ENCODE peak calls at places on chromosomes 2 and 18, in ten cellular contexts. Z is PC-3, A is colonic mucosa, T is astrocyte, P is astrocyte of the spinal cord, M is A549, O is lower lobe of right lung, Q is foreskin fibroblast, K is kidney epithelial cell, H is uterus. L is an unnamed sample.

GRCh38 chr2:189015378-189015777 is 41.2 kb downstream of the COL3A1 start:
- DNase-seq in Z (no peak), A (no peak), T (no peak), P (no peak), M (no peak), O (no peak), Q (no peak), K (no peak), H (no peak), L (no peak)

GRCh38 chr2:152042636-152043615 is 55.9 kb downstream of the CACNB4 start:
- DNase-seq in Z (no peak), A (no peak), T (no peak), P (no peak), M (no peak), O (no peak), Q (no peak), K (no peak), H (no peak), L (peak; percentile 52)

GRCh38 chr2:207403950-207404349 is 125.8 kb upstream of the CREB1 start:
- DNase-seq in Z (no peak), A (no peak), T (peak; percentile 74), P (no peak), M (no peak), O (no peak), Q (no peak), K (no peak), H (no peak), L (no peak)

GRCh38 chr2:164967781-164968228 is 12.5 kb upstream of the SLC38A11 start:
- DNase-seq in Z (peak; percentile 96), A (no peak), T (peak; percentile 100), P (peak; percentile 97), M (no peak), O (no peak), Q (peak; percentile 63), K (peak; percentile 100), H (no peak), L (no peak)

GRCh38 chr2:26675651-26676255 is 16.8 kb upstream of the KCNK3 start:
- DNase-seq in Z (no peak), A (no peak), T (no peak), P (no peak), M (no peak), O (no peak), Q (no peak), K (no peak), H (no peak), L (no peak)

GRCh38 chr2:28084564-28084963 is 194.0 kb downstream of the BABAM2 start:
- DNase-seq in Z (peak; percentile 53), A (no peak), T (peak; percentile 65), P (peak; percentile 54), M (no peak), O (no peak), Q (no peak), K (no peak), H (peak; percentile 59), L (no peak)

GRCh38 chr2:60551241-60552095 is 2.0 kb downstream of the BCL11A start:
- DNase-seq in Z (peak; percentile 67), A (peak; percentile 64), T (peak; percentile 35), P (peak; percentile 45), M (no peak), O (no peak), Q (no peak), K (no peak), H (no peak), L (peak; percentile 33)

GRCh38 chr2:673615-674318 is 3.4 kb downstream of the TMEM18 start:
- DNase-seq in Z (peak; percentile 76), A (no peak), T (peak; percentile 39), P (peak; percentile 52), M (no peak), O (no peak), Q (peak; percentile 59), K (no peak), H (no peak), L (no peak)

GRCh38 chr2:112644155-112644932 is 1.4 kb upstream of the SLC20A1 start:
- DNase-seq in Z (peak; percentile 92), A (peak; percentile 73), T (peak; percentile 40), P (no peak), M (no peak), O (no peak), Q (no peak), K (no peak), H (no peak), L (no peak)

GRCh38 chr2:9809448-9810088 is 33.7 kb upstream of the TAF1B start:
- DNase-seq in Z (no peak), A (peak; percentile 59), T (no peak), P (no peak), M (no peak), O (no peak), Q (no peak), K (no peak), H (no peak), L (no peak)

GRCh38 chr2:12923907-12924610 is 207.3 kb downstream of the TRIB2 start:
- DNase-seq in Z (peak; percentile 70), A (no peak), T (peak; percentile 94), P (peak; percentile 74), M (no peak), O (no peak), Q (peak; percentile 47), K (no peak), H (no peak), L (no peak)

GRCh38 chr2:158202151-158202778 is 100.6 kb downstream of the UPP2 start:
- DNase-seq in Z (peak; percentile 47), A (no peak), T (peak; percentile 32), P (peak; percentile 54), M (no peak), O (no peak), Q (no peak), K (no peak), H (no peak), L (no peak)

GRCh38 chr2:60926751-60927568 is 45.6 kb downstream of the REL start:
- DNase-seq in Z (no peak), A (no peak), T (peak; percentile 25), P (no peak), M (no peak), O (no peak), Q (peak; percentile 43), K (no peak), H (no peak), L (no peak)

GRCh38 chr18:35515460-35516130 is 17.8 kb upstream of the INO80C start:
- DNase-seq in Z (no peak), A (no peak), T (no peak), P (no peak), M (no peak), O (no peak), Q (no peak), K (no peak), H (no peak), L (no peak)

GRCh38 chr2:232493701-232494426 is 6.2 kb upstream of the ECEL1 start:
- DNase-seq in Z (no peak), A (no peak), T (no peak), P (no peak), M (no peak), O (peak; percentile 33), Q (no peak), K (no peak), H (no peak), L (no peak)

GRCh38 chr2:211867845-211868361 is 670.7 kb downstream of the ERBB4 start:
- DNase-seq in Z (peak; percentile 54), A (no peak), T (peak; percentile 43), P (peak; percentile 54), M (no peak), O (no peak), Q (peak; percentile 15), K (no peak), H (no peak), L (peak; percentile 32)

GRCh38 chr2:240367721-240368120 is 67.7 kb upstream of the GPC1 start:
- DNase-seq in Z (no peak), A (no peak), T (no peak), P (no peak), M (no peak), O (peak; percentile 34), Q (no peak), K (no peak), H (no peak), L (no peak)

GRCh38 chr2:238573916-238574315 is 147.2 kb downstream of the ASB1 start:
- DNase-seq in Z (no peak), A (no peak), T (no peak), P (no peak), M (no peak), O (peak; percentile 72), Q (no peak), K (no peak), H (no peak), L (no peak)

GRCh38 chr18:74797577-74798151 is 200.0 kb downstream of the ZNF407 start:
- DNase-seq in Z (no peak), A (no peak), T (no peak), P (no peak), M (no peak), O (no peak), Q (no peak), K (no peak), H (no peak), L (no peak)
- H3K4me3 ChIP-seq in Z (no peak overlapping the region), A (no peak overlapping the region), T (no peak overlapping the region), P (no peak overlapping the region), M (no peak overlapping the region), O (no peak overlapping the region), Q (peak overlapping the region; percentile 13), K (no peak overlapping the region), H (no peak overlapping the region), L (no peak overlapping the region)

GRCh38 chr2:176115883-176116813 is at the start of gene HOXD10:
- DNase-seq in Z (no peak), A (peak; percentile 48), T (no peak), P (no peak), M (peak; percentile 37), O (no peak), Q (no peak), K (peak; percentile 82), H (peak; percentile 96), L (no peak)
- TF ChIP-seq CTCF in Z (no peak), A (no peak), T (no peak), P (peak; percentile 29), M (no peak), O (no peak), Q (peak; percentile 13), K (peak; percentile 57), H (peak; percentile 69), L (no peak)

GRCh38 chr2:30445266-30445821 is 1.7 kb upstream of the LCLAT1 start:
- DNase-seq in Z (no peak), A (no peak), T (no peak), P (no peak), M (no peak), O (no peak), Q (no peak), K (no peak), H (no peak), L (no peak)
- H3K4me3 ChIP-seq in Z (no peak overlapping the region), A (no peak overlapping the region), T (no peak overlapping the region), P (no peak overlapping the region), M (no peak overlapping the region), O (no peak overlapping the region), Q (no peak overlapping the region), K (no peak overlapping the region), H (no peak overlapping the region), L (no peak overlapping the region)

GRCh38 chr2:100070078-100070477 is 72.3 kb downstream of the AFF3 start:
- DNase-seq in Z (no peak), A (no peak), T (peak; percentile 41), P (no peak), M (no peak), O (no peak), Q (no peak), K (no peak), H (no peak), L (no peak)
- TF ChIP-seq CTCF in Z (no peak), A (no peak), T (no peak), P (no peak), M (no peak), O (no peak), Q (no peak), K (no peak), H (no peak), L (no peak)

L was measured in GM12865.